ENCODE peak calls at places on chromosome 9, in seven cellular contexts. One of them, this sample, is unnamed.

GRCh38 chr9:122382901-122383850 is 12.4 kb downstream of the PTGS1 start:
- DNase-seq in GM03348: peak
- DNase-seq in NCI-H1092 treated with DMSO at 0.1 percent for 48 hours: no peak
- DNase-seq in adipocyte: peak
- DNase-seq in posterior vena cava: peak
- DNase-seq in AG09309: peak
- DNase-seq in nucleus accumbens: no peak
- DNase-seq in this sample: no peak

GRCh38 chr9:13427587-13427986 is 148.1 kb upstream of the MPDZ start:
- DNase-seq in GM03348: peak
- DNase-seq in nucleus accumbens: no peak
- DNase-seq in NCI-H1092 treated with DMSO at 0.1 percent for 48 hours: peak
- DNase-seq in posterior vena cava: no peak
- DNase-seq in adipocyte: peak
- DNase-seq in AG09309: peak
- DNase-seq in this sample: no peak

GRCh38 chr9:92384373-92384772 is 20.0 kb downstream of the OGN start:
- DNase-seq in AG09309: no peak
- DNase-seq in NCI-H1092 treated with DMSO at 0.1 percent for 48 hours: no peak
- DNase-seq in adipocyte: peak
- DNase-seq in posterior vena cava: no peak
- DNase-seq in nucleus accumbens: no peak
- DNase-seq in GM03348: peak
- DNase-seq in this sample: no peak

GRCh38 chr9:76472925-76473324 is 13.9 kb downstream of the GCNT1 start:
- DNase-seq in AG09309: no peak
- DNase-seq in NCI-H1092 treated with DMSO at 0.1 percent for 48 hours: no peak
- DNase-seq in GM03348: no peak
- DNase-seq in adipocyte: no peak
- DNase-seq in nucleus accumbens: no peak
- DNase-seq in posterior vena cava: no peak
- DNase-seq in this sample: no peak

GRCh38 chr9:115063058-115063850 is 54.7 kb downstream of the TNC start:
- DNase-seq in GM03348: peak
- DNase-seq in posterior vena cava: no peak
- DNase-seq in adipocyte: peak
- DNase-seq in NCI-H1092 treated with DMSO at 0.1 percent for 48 hours: no peak
- DNase-seq in nucleus accumbens: no peak
- DNase-seq in AG09309: peak
- DNase-seq in this sample: no peak

GRCh38 chr9:98231770-98232478 is 23.5 kb downstream of the TBC1D2 start:
- DNase-seq in AG09309: peak
- DNase-seq in posterior vena cava: peak
- DNase-seq in adipocyte: peak
- DNase-seq in NCI-H1092 treated with DMSO at 0.1 percent for 48 hours: no peak
- DNase-seq in nucleus accumbens: no peak
- DNase-seq in GM03348: peak
- DNase-seq in this sample: no peak

GRCh38 chr9:14690986-14691730 is 2.1 kb downstream of the ZDHHC21 start:
- DNase-seq in AG09309: no peak
- DNase-seq in GM03348: no peak
- DNase-seq in adipocyte: no peak
- DNase-seq in NCI-H1092 treated with DMSO at 0.1 percent for 48 hours: no peak
- DNase-seq in nucleus accumbens: no peak
- DNase-seq in posterior vena cava: no peak
- DNase-seq in this sample: no peak

GRCh38 chr9:134379774-134380431 is 53.6 kb downstream of the RXRA start:
- DNase-seq in GM03348: no peak
- DNase-seq in nucleus accumbens: no peak
- DNase-seq in posterior vena cava: no peak
- DNase-seq in NCI-H1092 treated with DMSO at 0.1 percent for 48 hours: no peak
- DNase-seq in adipocyte: no peak
- DNase-seq in AG09309: no peak
- DNase-seq in this sample: no peak

GRCh38 chr9:72974501-72974900 is 21.6 kb upstream of the ALDH1A1 start:
- DNase-seq in nucleus accumbens: no peak
- DNase-seq in posterior vena cava: no peak
- DNase-seq in GM03348: no peak
- DNase-seq in adipocyte: no peak
- DNase-seq in AG09309: no peak
- DNase-seq in NCI-H1092 treated with DMSO at 0.1 percent for 48 hours: no peak
- DNase-seq in this sample: no peak

GRCh38 chr9:115167175-115167574 is 49.2 kb upstream of the TNC start:
- DNase-seq in NCI-H1092 treated with DMSO at 0.1 percent for 48 hours: no peak
- DNase-seq in GM03348: peak
- DNase-seq in adipocyte: peak
- DNase-seq in nucleus accumbens: no peak
- DNase-seq in posterior vena cava: no peak
- DNase-seq in AG09309: no peak
- DNase-seq in this sample: no peak

GRCh38 chr9:137777761-137778160 is 99.8 kb upstream of the CACNA1B start:
- DNase-seq in nucleus accumbens: no peak
- DNase-seq in posterior vena cava: peak
- DNase-seq in AG09309: no peak
- DNase-seq in NCI-H1092 treated with DMSO at 0.1 percent for 48 hours: no peak
- DNase-seq in adipocyte: no peak
- DNase-seq in GM03348: no peak
- DNase-seq in this sample: no peak

GRCh38 chr9:134333234-134333873 is 7.1 kb downstream of the RXRA start:
- DNase-seq in NCI-H1092 treated with DMSO at 0.1 percent for 48 hours: no peak
- DNase-seq in nucleus accumbens: no peak
- DNase-seq in adipocyte: no peak
- DNase-seq in GM03348: no peak
- DNase-seq in AG09309: no peak
- DNase-seq in posterior vena cava: no peak
- DNase-seq in this sample: no peak

GRCh38 chr9:110641350-110641749 is 27.2 kb upstream of the MUSK start:
- DNase-seq in AG09309: no peak
- DNase-seq in adipocyte: peak
- DNase-seq in GM03348: no peak
- DNase-seq in nucleus accumbens: no peak
- DNase-seq in NCI-H1092 treated with DMSO at 0.1 percent for 48 hours: no peak
- DNase-seq in posterior vena cava: no peak
- DNase-seq in this sample: no peak

GRCh38 chr9:135479469-135480052 is at the start of gene PPP1R26:
- DNase-seq in GM03348: peak
- DNase-seq in adipocyte: peak
- DNase-seq in NCI-H1092 treated with DMSO at 0.1 percent for 48 hours: no peak
- DNase-seq in nucleus accumbens: no peak
- DNase-seq in posterior vena cava: no peak
- DNase-seq in AG09309: no peak
- DNase-seq in this sample: no peak

GRCh38 chr9:20269620-20270019 is 352.7 kb downstream of the MLLT3 start:
- DNase-seq in posterior vena cava: no peak
- DNase-seq in GM03348: no peak
- DNase-seq in NCI-H1092 treated with DMSO at 0.1 percent for 48 hours: no peak
- DNase-seq in AG09309: no peak
- DNase-seq in adipocyte: no peak
- DNase-seq in nucleus accumbens: no peak
- DNase-seq in this sample: no peak

GRCh38 chr9:133225171-133226011 is 16.3 kb upstream of the OBP2B start:
- DNase-seq in adipocyte: no peak
- DNase-seq in GM03348: no peak
- DNase-seq in nucleus accumbens: no peak
- DNase-seq in posterior vena cava: no peak
- DNase-seq in AG09309: no peak
- DNase-seq in NCI-H1092 treated with DMSO at 0.1 percent for 48 hours: no peak
- DNase-seq in this sample: no peak

GRCh38 chr9:124764774-124765438 is 6.2 kb downstream of the NR6A1 start:
- DNase-seq in NCI-H1092 treated with DMSO at 0.1 percent for 48 hours: peak
- DNase-seq in adipocyte: peak
- DNase-seq in posterior vena cava: no peak
- DNase-seq in nucleus accumbens: no peak
- DNase-seq in GM03348: no peak
- DNase-seq in AG09309: no peak
- DNase-seq in this sample: no peak

GRCh38 chr9:19050637-19051591 is 1.7 kb downstream of the RRAGA start:
- DNase-seq in adipocyte: no peak
- DNase-seq in GM03348: no peak
- DNase-seq in NCI-H1092 treated with DMSO at 0.1 percent for 48 hours: no peak
- DNase-seq in nucleus accumbens: no peak
- DNase-seq in posterior vena cava: no peak
- DNase-seq in AG09309: no peak
- DNase-seq in this sample: no peak

GRCh38 chr9:70315389-70315788 is 56.6 kb downstream of the SMC5 start:
- DNase-seq in posterior vena cava: no peak
- DNase-seq in AG09309: no peak
- DNase-seq in GM03348: peak
- DNase-seq in adipocyte: peak
- DNase-seq in nucleus accumbens: no peak
- DNase-seq in NCI-H1092 treated with DMSO at 0.1 percent for 48 hours: no peak
- DNase-seq in this sample: no peak

GRCh38 chr9:124216474-124217176 is 41.1 kb upstream of the NEK6 start:
- DNase-seq in AG09309: no peak
- DNase-seq in nucleus accumbens: no peak
- DNase-seq in NCI-H1092 treated with DMSO at 0.1 percent for 48 hours: no peak
- DNase-seq in adipocyte: no peak
- DNase-seq in GM03348: no peak
- DNase-seq in posterior vena cava: peak
- DNase-seq in this sample: no peak

GRCh38 chr9:76026796-76027195 is 136.3 kb downstream of the PCSK5 start:
- DNase-seq in NCI-H1092 treated with DMSO at 0.1 percent for 48 hours: no peak
- DNase-seq in adipocyte: no peak
- DNase-seq in nucleus accumbens: no peak
- DNase-seq in GM03348: no peak
- DNase-seq in AG09309: no peak
- DNase-seq in posterior vena cava: no peak
- DNase-seq in this sample: no peak

GRCh38 chr9:95074632-95075269 is 242.8 kb downstream of the FANCC start:
- DNase-seq in nucleus accumbens: no peak
- DNase-seq in adipocyte: no peak
- DNase-seq in posterior vena cava: no peak
- DNase-seq in NCI-H1092 treated with DMSO at 0.1 percent for 48 hours: no peak
- DNase-seq in GM03348: no peak
- DNase-seq in AG09309: no peak
- DNase-seq in this sample: no peak

GRCh38 chr9:121326130-121326838 is 43.8 kb downstream of the STOM start:
- DNase-seq in posterior vena cava: peak
- DNase-seq in nucleus accumbens: no peak
- DNase-seq in AG09309: no peak
- DNase-seq in GM03348: peak
- DNase-seq in adipocyte: peak
- DNase-seq in NCI-H1092 treated with DMSO at 0.1 percent for 48 hours: no peak
- DNase-seq in this sample: no peak

GRCh38 chr9:117974108-117974507 is 269.9 kb downstream of the TLR4 start:
- DNase-seq in posterior vena cava: no peak
- DNase-seq in AG09309: no peak
- DNase-seq in nucleus accumbens: no peak
- DNase-seq in GM03348: no peak
- DNase-seq in adipocyte: no peak
- DNase-seq in NCI-H1092 treated with DMSO at 0.1 percent for 48 hours: no peak
- DNase-seq in this sample: no peak

GRCh38 chr9:72315510-72316287 is 49.3 kb downstream of the ZFAND5 start:
- DNase-seq in GM03348: peak
- DNase-seq in posterior vena cava: no peak
- DNase-seq in AG09309: peak
- DNase-seq in NCI-H1092 treated with DMSO at 0.1 percent for 48 hours: peak
- DNase-seq in nucleus accumbens: no peak
- DNase-seq in adipocyte: peak
- DNase-seq in this sample: no peak

GRCh38 chr9:92618633-92619225 is 51.2 kb downstream of the IPPK start:
- DNase-seq in posterior vena cava: peak
- DNase-seq in NCI-H1092 treated with DMSO at 0.1 percent for 48 hours: no peak
- DNase-seq in nucleus accumbens: no peak
- DNase-seq in AG09309: no peak
- DNase-seq in adipocyte: no peak
- DNase-seq in GM03348: no peak
- DNase-seq in this sample: no peak

GRCh38 chr9:132136151-132136892 is 25.5 kb upstream of the NTNG2 start:
- DNase-seq in adipocyte: no peak
- DNase-seq in nucleus accumbens: no peak
- DNase-seq in posterior vena cava: no peak
- DNase-seq in AG09309: no peak
- DNase-seq in GM03348: no peak
- DNase-seq in NCI-H1092 treated with DMSO at 0.1 percent for 48 hours: no peak
- DNase-seq in this sample: no peak

GRCh38 chr9:112003538-112003937 is 106.9 kb downstream of the UGCG start:
- DNase-seq in GM03348: no peak
- DNase-seq in NCI-H1092 treated with DMSO at 0.1 percent for 48 hours: no peak
- DNase-seq in adipocyte: no peak
- DNase-seq in posterior vena cava: no peak
- DNase-seq in AG09309: no peak
- DNase-seq in nucleus accumbens: no peak
- DNase-seq in this sample: no peak

GRCh38 chr9:22863106-22863505 is 416.5 kb downstream of the DMRTA1 start:
- DNase-seq in AG09309: no peak
- DNase-seq in nucleus accumbens: no peak
- DNase-seq in NCI-H1092 treated with DMSO at 0.1 percent for 48 hours: no peak
- DNase-seq in GM03348: no peak
- DNase-seq in adipocyte: no peak
- DNase-seq in posterior vena cava: no peak
- DNase-seq in this sample: no peak